ENCODE peak calls at places on chromosomes 3 and 15, in five cellular contexts. B is HCT116, O is K562, F is HepG2, E is SK-N-SH. G is an unnamed sample.

GRCh38 chr3:50675179-50676030 is 678 bp downstream of the DOCK3 start:
- DNase-seq in E (peak), O (peak), F (no peak), B (no peak), G (no peak)

GRCh38 chr3:151561878-151562277 is 101.0 kb upstream of the IGSF10 start:
- DNase-seq in F (no peak), O (no peak), B (no peak), E (no peak), G (no peak)

GRCh38 chr3:14389133-14390115 is 13.0 kb upstream of the SLC6A6 start:
- DNase-seq in F (no peak), O (no peak), E (no peak), B (no peak), G (no peak)

GRCh38 chr15:81400640-81401236 is 26.7 kb upstream of the TMC3 start:
- DNase-seq in E (peak), F (peak), O (peak), B (peak), G (peak)

GRCh38 chr3:171204942-171205341 is 178.4 kb upstream of the SLC2A2 start:
- DNase-seq in E (no peak), O (no peak), B (no peak), F (no peak), G (no peak)

GRCh38 chr3:149879872-149880271 is 66.9 kb downstream of the RNF13 start:
- DNase-seq in B (peak), F (peak), O (peak), E (peak), G (no peak)

GRCh38 chr3:124351430-124352142 is 359.7 kb upstream of the ROPN1 start:
- DNase-seq in B (peak), O (peak), E (peak), F (peak), G (no peak)

GRCh38 chr3:56110886-56111285 is 357.4 kb downstream of the ERC2 start:
- DNase-seq in O (no peak), F (no peak), E (no peak), B (no peak), G (no peak)

GRCh38 chr3:18655827-18656226 is 230.7 kb upstream of the SATB1 start:
- DNase-seq in B (no peak), E (no peak), F (no peak), O (no peak), G (no peak)

GRCh38 chr15:88791637-88792036 is 11.6 kb upstream of the ACAN start:
- DNase-seq in E (no peak), O (no peak), B (no peak), F (no peak), G (no peak)

GRCh38 chr3:196987022-196987421 is 18.4 kb upstream of the PIGZ start:
- DNase-seq in E (no peak), O (no peak), B (no peak), F (no peak), G (no peak)

GRCh38 chr3:171156455-171157005 is 130.0 kb upstream of the SLC2A2 start:
- DNase-seq in F (peak), B (no peak), E (no peak), O (no peak), G (no peak)

GRCh38 chr3:5019411-5020261 is 40.4 kb downstream of the BHLHE40 start:
- DNase-seq in F (no peak), E (no peak), B (no peak), O (peak), G (no peak)

GRCh38 chr3:117036259-117036799 is 326.8 kb downstream of the TUSC7 start:
- DNase-seq in E (peak), F (no peak), B (no peak), O (no peak), G (no peak)

DNA sequence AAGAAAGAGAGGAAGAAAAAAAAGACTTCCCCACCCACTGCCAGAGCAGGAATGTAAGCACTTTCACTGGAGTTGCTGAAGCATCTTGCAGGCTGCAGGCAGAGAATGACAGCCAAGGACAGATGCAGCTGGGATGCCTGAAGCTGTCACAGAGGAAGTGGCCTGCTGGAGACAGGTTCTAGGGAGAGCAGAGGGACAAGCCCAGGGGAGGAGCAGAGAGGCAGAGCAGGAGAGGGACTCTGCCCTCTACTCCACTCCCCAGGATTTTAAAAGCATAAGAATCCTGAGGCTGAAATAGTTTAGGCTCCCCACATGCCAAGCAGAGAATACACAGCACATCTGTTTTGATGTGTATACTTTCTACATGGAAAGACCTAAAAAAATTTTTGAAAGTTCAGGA is 326.2 kb downstream of the TUSC7 start:
- DNase-seq in O (no peak), E (peak), B (no peak), F (no peak), G (no peak)
- TF ChIP-seq ZBTB33 in O (no peak), E (no peak), B (no peak), F (no peak), G (no peak)

DNA sequence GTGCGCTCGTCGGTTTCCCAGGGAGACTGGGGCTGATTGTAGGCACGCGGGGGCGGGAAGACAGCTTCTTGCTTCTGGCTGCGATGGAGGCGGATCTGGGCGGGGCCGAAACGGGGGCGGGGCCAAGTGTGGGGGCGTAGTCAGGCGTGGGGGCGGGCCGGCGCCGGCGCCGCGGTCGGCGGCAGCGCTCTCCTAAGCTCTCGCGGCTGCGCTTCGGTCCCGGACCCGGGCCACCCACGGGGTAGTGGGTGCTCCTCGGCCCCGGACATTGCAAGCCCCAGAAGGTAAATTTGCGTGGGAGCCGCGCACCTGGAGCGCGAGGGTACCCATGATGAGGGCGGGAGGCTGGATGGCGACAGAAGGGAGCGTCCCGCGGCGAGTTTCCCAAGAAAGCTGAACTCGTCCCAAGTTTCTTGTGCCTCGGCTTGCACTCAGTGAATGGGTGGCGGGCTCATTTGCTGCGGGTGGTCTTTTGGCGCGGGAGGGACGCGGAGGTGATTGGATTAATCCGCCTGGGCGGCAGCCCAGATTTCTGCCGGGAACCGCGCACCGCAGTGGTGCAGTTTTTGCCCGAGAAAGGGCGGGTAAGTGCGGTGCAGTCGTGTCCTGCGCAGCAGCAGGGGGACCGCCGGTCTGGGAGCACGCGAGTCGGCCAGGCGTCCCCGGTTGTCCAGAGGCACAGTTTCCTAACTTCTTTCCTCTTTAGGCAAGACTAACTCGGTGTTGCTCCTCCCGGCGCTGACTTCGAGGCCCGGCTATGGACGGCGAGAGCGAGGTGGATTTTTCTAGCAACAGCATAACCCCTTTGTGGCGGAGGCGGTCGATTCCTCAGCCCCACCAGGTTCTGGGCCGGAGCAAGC is at the start of gene ARHGEF26:
- DNase-seq in F (peak), B (peak), O (peak), E (peak), G (no peak)
- TF ChIP-seq ZBTB33 in F (no peak), B (no peak), O (no peak), E (no peak), G (no peak)

GRCh38 chr15:79315623-79316328 is 4.9 kb downstream of the TMED3 start:
- DNase-seq in E (no peak), B (no peak), O (no peak), F (no peak), G (no peak)
- TF ChIP-seq ZBTB33 in E (no peak), B (no peak), O (no peak), F (no peak), G (no peak)

DNA sequence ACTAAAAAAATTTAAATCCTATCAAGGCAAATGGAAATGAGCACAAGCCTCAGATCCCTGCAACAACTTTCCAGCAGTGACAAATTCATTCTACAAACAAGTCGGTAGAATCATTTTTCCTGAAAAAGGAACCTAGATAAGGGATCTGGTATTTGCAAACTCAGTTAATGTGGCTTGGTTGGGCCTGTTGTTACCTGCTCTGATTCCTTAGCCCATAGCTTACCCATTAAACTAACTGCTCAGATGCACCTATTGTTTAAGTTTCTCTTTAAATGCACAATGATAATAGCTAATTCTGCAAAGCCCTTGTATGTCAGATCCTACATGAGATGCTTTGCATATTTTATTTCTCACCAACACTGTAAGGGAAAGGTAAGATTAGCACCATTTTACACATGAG is 377.4 kb upstream of the RGMA start:
- DNase-seq in E (no peak), F (no peak), O (no peak), B (no peak), G (no peak)
- TF ChIP-seq ZBTB33 in E (no peak), F (no peak), O (no peak), B (no peak), G (no peak)

DNA sequence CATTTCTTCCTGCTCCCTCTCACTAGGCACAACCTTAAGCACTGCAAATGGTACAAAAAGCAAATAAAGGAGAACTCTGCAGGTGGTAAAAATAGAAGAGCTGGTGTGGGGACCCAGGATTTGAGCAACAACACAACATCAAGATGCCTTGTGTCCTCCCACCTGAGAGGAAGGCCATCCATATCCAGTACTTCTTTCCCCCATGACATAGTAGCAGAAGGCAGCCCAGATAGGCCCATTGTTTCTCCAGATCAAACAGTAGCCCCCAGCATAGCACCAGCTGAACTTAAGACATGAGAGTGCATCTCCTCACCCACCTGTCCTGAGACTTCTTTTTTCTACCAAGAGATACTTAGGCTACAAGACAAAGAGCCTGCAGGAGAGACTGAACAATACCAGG is 180.5 kb downstream of the GOLGA6L6 start:
- DNase-seq in O (no peak), F (no peak), E (no peak), B (no peak), G (no peak)
- TF ChIP-seq ZBTB33 in O (no peak), F (no peak), E (no peak), B (no peak), G (no peak)

GRCh38 chr3:98325055-98325454 is 28.6 kb upstream of the OR5K4 start:
- DNase-seq in B (no peak), O (no peak), F (no peak), E (no peak), G (no peak)
- TF ChIP-seq ZBTB33 in B (no peak), O (no peak), F (no peak), E (no peak), G (no peak)

DNA sequence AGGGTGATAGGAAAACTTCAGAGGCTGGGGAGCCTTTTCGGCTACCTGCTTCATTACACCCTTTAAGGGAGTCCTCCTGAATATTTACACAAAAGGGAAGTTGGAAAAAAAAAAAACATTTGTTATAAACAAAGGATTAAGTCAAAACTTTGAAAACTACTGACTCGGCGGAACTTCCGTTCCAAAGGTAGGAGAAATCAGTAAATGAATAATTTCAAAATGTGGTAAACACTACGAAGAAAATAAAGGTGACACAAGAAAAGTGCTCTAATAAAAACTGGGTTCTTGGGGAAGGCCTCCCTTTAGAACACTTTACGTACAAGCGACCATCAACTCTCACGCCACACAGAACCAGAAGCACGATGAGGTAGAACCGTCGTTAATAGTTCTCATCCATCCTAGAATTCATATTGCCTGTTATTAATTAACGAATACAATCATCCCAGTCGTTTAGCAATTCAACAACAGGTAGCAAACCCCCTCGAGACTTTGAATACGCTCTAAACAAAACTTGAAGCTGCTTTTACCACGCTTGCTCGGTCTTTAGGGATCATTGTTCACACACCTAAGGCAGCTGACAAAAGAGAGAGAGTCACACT is 867 bp downstream of the SMARCC1 start:
- DNase-seq in O (peak), F (peak), E (peak), B (no peak), G (no peak)
- TF ChIP-seq ZBTB33 in O (no peak), F (no peak), E (no peak), B (no peak), G (no peak)

GRCh38 chr3:46006243-46006642 is 10.6 kb upstream of the FYCO1 start:
- DNase-seq in E (no peak), B (no peak), O (no peak), F (no peak), G (no peak)
- TF ChIP-seq ZBTB33 in E (no peak), B (no peak), O (no peak), F (no peak), G (no peak)

G was measured in GM12878.